ENCODE peak calls at places on chromosome 17, in four cellular contexts. J is T-helper 1 cell; P is stimulated activated CD8-positive, alpha-beta memory T cell treated with anti-CD3 and anti-CD28 coated beads, Interleukin-4, amount 100 ng/mL, for 1 hour; S is substantia nigra. T is an unnamed sample.

GRCh38 chr17:79695293-79696158 is 35.2 kb upstream of the ENPP7 start:
- DNase-seq in J (no peak), P (no peak), S (no peak), T (no peak)

GRCh38 chr17:40686192-40686591 is 17.4 kb downstream of the KRT24 start:
- DNase-seq in J (no peak), P (no peak), S (no peak), T (no peak)

GRCh38 chr17:45231481-45232116 is 9.9 kb downstream of the FMNL1 start:
- DNase-seq in J (no peak), P (no peak), S (no peak), T (no peak)

GRCh38 chr17:37788531-37788930 is 43.7 kb upstream of the HNF1B start:
- DNase-seq in J (no peak), P (no peak), S (no peak), T (no peak)

GRCh38 chr17:31371511-31372097 is 19.9 kb upstream of the RAB11FIP4 start:
- DNase-seq in J (no peak), P (no peak), S (no peak), T (no peak)

GRCh38 chr17:42472709-42473521 is 14.2 kb downstream of the ATP6V0A1 start:
- DNase-seq in J (no peak), P (no peak), S (no peak), T (no peak)

GRCh38 chr17:78137392-78138203 is 7.0 kb downstream of the TMC8 start:
- DNase-seq in J (peak), P (no peak), S (no peak), T (no peak)

GRCh38 chr17:44754276-44754675 is 4.5 kb upstream of the ADAM11 start:
- DNase-seq in J (no peak), P (no peak), S (no peak), T (no peak)

GRCh38 chr17:63772801-63773271 is 561 bp downstream of the CCDC47 start:
- DNase-seq in J (no peak), P (no peak), S (no peak), T (no peak)